ENCODE peak calls at places on chromosome 4, in eight cellular contexts. Q is activated B cell treated with CpG ODN at 0.5 μM for 24 hours; Y is AG10803; K is tibial nerve; G is CD4-positive, alpha-beta T cell; E is lung; M is HFFc6; T is fibroblast of lung. A is an unnamed sample.

GRCh38 chr4:7734651-7735260 is 204.9 kb downstream of the AFAP1 start:
- DNase-seq in Q (no peak), Y (no peak), K (no peak), G (no peak), E (peak), M (no peak), T (no peak), A (no peak)

GRCh38 chr4:33013280-33013679 is 2293.1 kb downstream of the PCDH7 start:
- DNase-seq in Q (no peak), Y (no peak), K (no peak), G (no peak), E (no peak), M (no peak), T (no peak), A (no peak)

GRCh38 chr4:15034071-15034764 is 31.9 kb downstream of the CPEB2 start:
- DNase-seq in Q (no peak), Y (peak), K (no peak), G (no peak), E (no peak), M (peak), T (peak), A (no peak)

GRCh38 chr4:1508161-1509160 is 102.2 kb upstream of the NKX1-1 start:
- DNase-seq in Q (peak), Y (no peak), K (no peak), G (no peak), E (no peak), M (no peak), T (no peak), A (no peak)

GRCh38 chr4:41509411-41510008 is 28.4 kb upstream of the LIMCH1 start:
- DNase-seq in Q (no peak), Y (no peak), K (no peak), G (no peak), E (no peak), M (no peak), T (peak), A (no peak)

GRCh38 chr4:946517-947471 is 14.5 kb downstream of the TMEM175 start:
- DNase-seq in Q (no peak), Y (no peak), K (no peak), G (no peak), E (no peak), M (no peak), T (no peak), A (no peak)

GRCh38 chr4:52957220-52957686 is 95.1 kb downstream of the RASL11B start:
- DNase-seq in Q (no peak), Y (peak), K (no peak), G (no peak), E (no peak), M (no peak), T (peak), A (no peak)

GRCh38 chr4:125042031-125042430 is 272.7 kb upstream of the FAT4 start:
- DNase-seq in Q (no peak), Y (no peak), K (no peak), G (no peak), E (no peak), M (no peak), T (peak), A (no peak)

GRCh38 chr4:129342820-129343219 is 246.9 kb downstream of the C4orf33 start:
- DNase-seq in Q (no peak), Y (peak), K (no peak), G (no peak), E (no peak), M (peak), T (peak), A (no peak)

GRCh38 chr4:23700197-23700596 is 189.7 kb downstream of the PPARGC1A start:
- DNase-seq in Q (no peak), Y (no peak), K (no peak), G (no peak), E (no peak), M (no peak), T (no peak), A (no peak)

GRCh38 chr4:93183589-93183988 is 645.0 kb upstream of the ATOH1 start:
- DNase-seq in Q (no peak), Y (no peak), K (no peak), G (no peak), E (no peak), M (no peak), T (peak), A (no peak)

GRCh38 chr4:73609688-73610087 is 10.5 kb downstream of the RASSF6 start:
- DNase-seq in Q (no peak), Y (no peak), K (no peak), G (no peak), E (no peak), M (no peak), T (peak), A (no peak)

GRCh38 chr4:174520655-174521054 is 1.6 kb downstream of the HPGD start:
- DNase-seq in Q (no peak), Y (no peak), K (no peak), G (no peak), E (no peak), M (no peak), T (no peak), A (no peak)

GRCh38 chr4:183111452-183111885 is 12.4 kb downstream of the WWC2 start:
- DNase-seq in Q (no peak), Y (no peak), K (no peak), G (no peak), E (no peak), M (no peak), T (no peak), A (no peak)

GRCh38 chr4:162952232-162952631 is 214.5 kb downstream of the NAF1 start:
- DNase-seq in Q (no peak), Y (no peak), K (no peak), G (no peak), E (no peak), M (no peak), T (peak), A (no peak)

GRCh38 chr4:55549888-55550287 is 3.2 kb upstream of the CLOCK start:
- DNase-seq in Q (no peak), Y (peak), K (no peak), G (no peak), E (no peak), M (peak), T (peak), A (no peak)

GRCh38 chr4:20318011-20318898 is 66.5 kb downstream of the SLIT2 start:
- DNase-seq in Q (no peak), Y (peak), K (no peak), G (no peak), E (no peak), M (no peak), T (no peak), A (no peak)

GRCh38 chr4:153174821-153175567 is 29.2 kb upstream of the TRIM2 start:
- DNase-seq in Q (no peak), Y (no peak), K (no peak), G (no peak), E (no peak), M (no peak), T (no peak), A (no peak)

GRCh38 chr4:24794111-24794860 is 1.1 kb upstream of the SOD3 start:
- DNase-seq in Q (no peak), Y (peak), K (no peak), G (no peak), E (no peak), M (peak), T (peak), A (no peak)

GRCh38 chr4:128471576-128471975 is 184.0 kb upstream of the PGRMC2 start:
- DNase-seq in Q (no peak), Y (no peak), K (no peak), G (no peak), E (no peak), M (no peak), T (peak), A (no peak)

GRCh38 chr4:47238697-47239096 is 207.3 kb downstream of the GABRB1 start:
- DNase-seq in Q (no peak), Y (peak), K (no peak), G (no peak), E (no peak), M (no peak), T (peak), A (no peak)

GRCh38 chr4:181685911-181686310 is 557.3 kb upstream of the TENM3 start:
- DNase-seq in Q (no peak), Y (peak), K (no peak), G (no peak), E (no peak), M (peak), T (peak), A (no peak)

GRCh38 chr4:140755811-140756291 is 334 bp downstream of the TBC1D9 start:
- DNase-seq in Q (peak), Y (peak), K (peak), G (no peak), E (peak), M (peak), T (peak), A (peak)

GRCh38 chr4:5865896-5866599 is 26.8 kb downstream of the CRMP1 start:
- DNase-seq in Q (no peak), Y (no peak), K (no peak), G (no peak), E (no peak), M (no peak), T (peak), A (no peak)

GRCh38 chr4:94290245-94290644 is 52.4 kb downstream of the HPGDS start:
- DNase-seq in Q (no peak), Y (no peak), K (no peak), G (no peak), E (no peak), M (no peak), T (no peak), A (no peak)

GRCh38 chr4:1010522-1011021 is 854 bp upstream of the FGFRL1 start:
- DNase-seq in Q (peak), Y (peak), K (peak), G (peak), E (peak), M (peak), T (peak), A (no peak)

GRCh38 chr4:78024692-78025091 is 32.4 kb upstream of the FRAS1 start:
- DNase-seq in Q (no peak), Y (no peak), K (no peak), G (no peak), E (no peak), M (no peak), T (no peak), A (no peak)

GRCh38 chr4:78019494-78019893 is 37.6 kb upstream of the FRAS1 start:
- DNase-seq in Q (no peak), Y (peak), K (no peak), G (no peak), E (no peak), M (no peak), T (no peak), A (no peak)

GRCh38 chr4:78024085-78024484 is 33.0 kb upstream of the FRAS1 start:
- DNase-seq in Q (no peak), Y (peak), K (no peak), G (no peak), E (no peak), M (no peak), T (no peak), A (no peak)

GRCh38 chr4:78020677-78021076 is 36.4 kb upstream of the FRAS1 start:
- DNase-seq in Q (no peak), Y (no peak), K (no peak), G (no peak), E (no peak), M (no peak), T (no peak), A (no peak)

GRCh38 chr4:78022517-78022916 is 34.6 kb upstream of the FRAS1 start:
- DNase-seq in Q (no peak), Y (no peak), K (no peak), G (no peak), E (no peak), M (no peak), T (no peak), A (no peak)
- TF ChIP-seq CTCF in Q (no peak), Y (no peak), K (no peak), G (no peak), E (no peak), M (no peak), T (no peak), A (no peak)

DNA sequence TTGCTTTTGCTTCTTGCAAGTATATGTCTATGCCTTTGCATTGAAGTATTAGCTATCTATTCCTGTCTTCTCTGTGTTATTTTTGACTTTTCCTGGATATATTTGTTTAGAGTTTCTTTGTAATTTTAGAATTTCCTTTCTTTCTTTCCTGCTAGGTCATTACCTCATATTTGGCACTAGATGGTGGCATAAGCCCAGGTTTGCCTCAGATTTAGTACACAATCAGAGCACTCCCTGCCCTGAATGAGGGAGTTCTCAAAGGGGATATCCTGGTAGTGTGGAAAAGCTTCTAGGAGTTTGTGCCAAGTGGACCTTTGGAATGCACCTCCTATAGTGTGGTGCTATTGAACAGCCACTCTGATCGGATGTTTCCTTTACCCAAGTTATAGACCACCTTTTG is 181.6 kb downstream of the UGT8 start:
- DNase-seq in Q (no peak), Y (peak), K (no peak), G (no peak), E (no peak), M (no peak), T (peak), A (no peak)
- TF ChIP-seq CTCF in Q (no peak), Y (peak), K (peak), G (no peak), E (no peak), M (no peak), T (peak), A (peak)

DNA sequence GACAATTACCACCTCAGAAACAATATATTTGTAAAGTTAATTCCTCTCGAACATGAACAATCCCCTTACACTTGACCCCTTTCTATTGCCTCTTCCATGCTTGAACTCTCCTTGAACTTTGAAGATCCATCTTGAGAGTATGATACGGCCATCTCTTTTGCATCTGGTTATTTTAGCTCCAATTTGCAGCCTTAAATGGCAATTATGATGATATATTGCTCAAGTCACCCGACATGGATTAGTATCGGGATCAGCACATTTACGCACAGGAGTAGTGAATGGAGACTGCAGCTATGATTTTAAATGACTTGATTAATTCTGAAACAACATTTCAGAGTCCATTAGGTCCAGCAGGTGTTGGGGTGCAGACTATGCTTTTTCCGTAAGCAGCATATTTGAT is 143.8 kb upstream of the PAQR3 start:
- DNase-seq in Q (no peak), Y (no peak), K (no peak), G (no peak), E (no peak), M (no peak), T (no peak), A (no peak)
- TF ChIP-seq CTCF in Q (no peak), Y (no peak), K (no peak), G (no peak), E (no peak), M (no peak), T (no peak), A (no peak)

DNA sequence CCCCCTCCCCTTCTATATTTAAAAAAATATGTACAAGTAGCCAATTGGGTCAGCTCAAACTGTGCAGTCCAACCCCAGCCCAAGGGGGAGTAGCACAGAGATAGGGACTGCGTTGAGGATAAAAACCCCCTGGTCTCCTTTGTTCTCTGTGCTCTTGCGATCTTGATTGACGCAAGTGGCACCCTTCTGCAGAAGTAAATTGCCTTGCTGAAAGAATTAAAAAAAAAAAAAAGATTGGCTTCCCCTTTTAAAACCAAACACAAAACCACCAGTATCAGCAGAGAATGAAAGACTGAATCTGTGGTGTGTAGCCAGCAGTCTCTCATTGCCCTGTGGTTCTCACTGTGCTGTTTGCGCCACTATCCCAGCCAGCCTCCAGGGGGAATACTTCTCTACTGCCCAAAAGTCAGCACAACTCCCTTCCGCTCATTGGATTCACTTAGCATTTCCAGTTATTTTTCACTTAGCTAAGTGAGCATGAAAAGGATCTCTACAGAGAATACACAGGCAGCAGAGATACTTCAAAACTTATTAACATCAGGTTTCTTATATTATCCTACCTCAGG is 29.7 kb downstream of the MANBA start:
- DNase-seq in Q (no peak), Y (no peak), K (no peak), G (no peak), E (no peak), M (no peak), T (no peak), A (no peak)
- TF ChIP-seq CTCF in Q (no peak), Y (peak), K (no peak), G (no peak), E (no peak), M (peak), T (peak), A (peak)

GRCh38 chr4:133581971-133582619 is 433.0 kb downstream of the PCDH10 start:
- DNase-seq in Q (no peak), Y (no peak), K (no peak), G (no peak), E (no peak), M (no peak), T (peak), A (no peak)

GRCh38 chr4:133588306-133588705 is 439.2 kb downstream of the PCDH10 start:
- DNase-seq in Q (no peak), Y (no peak), K (no peak), G (no peak), E (no peak), M (no peak), T (peak), A (no peak)

GRCh38 chr4:133585323-133585722 is 436.2 kb downstream of the PCDH10 start:
- DNase-seq in Q (no peak), Y (no peak), K (no peak), G (no peak), E (no peak), M (no peak), T (no peak), A (no peak)

DNA sequence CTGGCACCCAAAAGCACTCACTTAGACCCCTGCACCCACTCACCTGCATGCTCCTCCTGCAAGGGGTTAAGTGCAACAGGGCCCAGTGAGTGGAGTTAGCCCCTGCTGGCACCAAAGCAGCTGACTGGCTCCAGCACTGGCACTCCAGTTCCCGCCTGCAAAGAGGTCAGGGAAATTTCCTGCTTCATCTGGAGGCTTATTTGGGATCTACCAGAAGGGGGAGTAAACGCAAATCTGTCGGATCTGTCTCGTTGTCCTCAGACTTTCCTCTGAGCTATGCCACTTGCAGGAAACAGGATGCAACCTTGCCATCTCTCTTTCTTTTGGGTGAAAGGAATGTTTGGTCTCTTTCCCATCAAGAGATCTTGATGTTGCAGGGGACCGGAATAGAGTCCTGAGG is 435.6 kb downstream of the PCDH10 start:
- DNase-seq in Q (no peak), Y (no peak), K (no peak), G (no peak), E (no peak), M (no peak), T (no peak), A (no peak)
- TF ChIP-seq CTCF in Q (no peak), Y (no peak), K (no peak), G (no peak), E (no peak), M (peak), T (no peak), A (no peak)

GRCh38 chr4:88526221-88526815 is 2.7 kb upstream of the PYURF start:
- DNase-seq in Q (no peak), Y (peak), K (no peak), G (no peak), E (no peak), M (peak), T (peak), A (no peak)
- TF ChIP-seq CTCF in Q (no peak), Y (peak), K (peak), G (peak), E (peak), M (peak), T (peak), A (peak)

A was measured in type B pancreatic cell.